ENCODE peak calls at places on chromosomes 11 and 22, in eight cellular contexts. E is COR-L47, U is progenitor cell of endocrine pancreas, R is Ammon's horn, N is ELF-1, Y is SHP77, O is GM12865, D is A172. Z is an unnamed sample.

GRCh38 chr11:58227956-58228615 is 632 bp downstream of the OR10Q1 start:
- DNase-seq in E (no peak), U (no peak), R (no peak), N (no peak), Y (no peak), O (no peak), D (no peak), Z (no peak)

GRCh38 chr11:10310301-10310841 is 5.5 kb downstream of the ADM start:
- DNase-seq in E (no peak), U (no peak), R (no peak), N (peak), Y (no peak), O (peak), D (no peak), Z (no peak)

GRCh38 chr11:82038151-82038550 is 695.5 kb downstream of the FAM181B start:
- DNase-seq in E (peak), U (no peak), R (no peak), N (no peak), Y (no peak), O (no peak), D (no peak), Z (no peak)

GRCh38 chr22:44311855-44312170 is 938 bp downstream of the SHISAL1 start:
- DNase-seq in E (no peak), U (no peak), R (no peak), N (no peak), Y (no peak), O (no peak), D (peak), Z (no peak)

GRCh38 chr11:124085583-124085982 is 29.7 kb upstream of the VWA5A start:
- DNase-seq in E (no peak), U (no peak), R (no peak), N (no peak), Y (no peak), O (no peak), D (peak), Z (no peak)

GRCh38 chr22:49427341-49427740 is 400.3 kb downstream of the BRD1 start:
- DNase-seq in E (no peak), U (no peak), R (no peak), N (no peak), Y (no peak), O (no peak), D (no peak), Z (no peak)

GRCh38 chr11:17548444-17548843 is 1.4 kb downstream of the OTOG start:
- DNase-seq in E (no peak), U (no peak), R (no peak), N (peak), Y (no peak), O (no peak), D (no peak), Z (peak)

GRCh38 chr11:36012979-36013378 is 69.1 kb downstream of the LDLRAD3 start:
- DNase-seq in E (no peak), U (no peak), R (no peak), N (no peak), Y (no peak), O (no peak), D (no peak), Z (no peak)

GRCh38 chr11:23990346-23990745 is 506.5 kb upstream of the LUZP2 start:
- DNase-seq in E (no peak), U (no peak), R (no peak), N (no peak), Y (no peak), O (no peak), D (no peak), Z (no peak)

GRCh38 chr11:100964400-100964799 is 165.2 kb downstream of the PGR start:
- DNase-seq in E (no peak), U (no peak), R (no peak), N (no peak), Y (no peak), O (no peak), D (no peak), Z (no peak)

GRCh38 chr11:130089669-130090063 is 20.0 kb downstream of the APLP2 start:
- DNase-seq in E (no peak), U (no peak), R (no peak), N (no peak), Y (no peak), O (no peak), D (no peak), Z (no peak)

GRCh38 chr22:40107756-40108437 is 69.8 kb upstream of the TNRC6B start:
- DNase-seq in E (no peak), U (no peak), R (no peak), N (peak), Y (no peak), O (no peak), D (peak), Z (peak)

GRCh38 chr11:47035108-47035507 is 98.5 kb downstream of the CSTPP1 start:
- DNase-seq in E (no peak), U (no peak), R (no peak), N (no peak), Y (no peak), O (no peak), D (no peak), Z (no peak)

GRCh38 chr22:21937041-21937820 is 15.4 kb downstream of the PPM1F start:
- DNase-seq in E (no peak), U (no peak), R (peak), N (no peak), Y (no peak), O (no peak), D (no peak), Z (no peak)

GRCh38 chr11:64382586-64382985 is 23.6 kb downstream of the RPS6KA4 start:
- DNase-seq in E (no peak), U (no peak), R (no peak), N (no peak), Y (no peak), O (no peak), D (peak), Z (no peak)

GRCh38 chr11:85665756-85666155 is 827 bp upstream of the CREBZF start:
- DNase-seq in E (no peak), U (no peak), R (no peak), N (no peak), Y (no peak), O (no peak), D (no peak), Z (no peak)

GRCh38 chr22:48302657-48303359 is 1524.9 kb downstream of the BRD1 start:
- DNase-seq in E (no peak), U (no peak), R (no peak), N (no peak), Y (no peak), O (no peak), D (no peak), Z (no peak)

GRCh38 chr11:96464695-96465307 is 75.0 kb downstream of the JRKL start:
- DNase-seq in E (peak), U (no peak), R (peak), N (peak), Y (peak), O (peak), D (peak), Z (no peak)

GRCh38 chr22:30823015-30823370 is 128.3 kb downstream of the OSBP2 start:
- DNase-seq in E (no peak), U (no peak), R (no peak), N (peak), Y (no peak), O (no peak), D (no peak), Z (peak)

GRCh38 chr11:101706541-101706940 is 122.7 kb upstream of the TRPC6 start:
- DNase-seq in E (no peak), U (no peak), R (no peak), N (no peak), Y (no peak), O (no peak), D (peak), Z (no peak)

GRCh38 chr11:10293423-10294288 is at the start of gene SBF2:
- DNase-seq in E (peak), U (peak), R (peak), N (peak), Y (no peak), O (peak), D (peak), Z (peak)

GRCh38 chr11:17333799-17334586 is 17.6 kb upstream of the NCR3LG1 start:
- DNase-seq in E (no peak), U (no peak), R (no peak), N (no peak), Y (no peak), O (no peak), D (no peak), Z (no peak)

GRCh38 chr11:95108159-95108611 is 18.5 kb downstream of the ENDOD1 start:
- DNase-seq in E (no peak), U (no peak), R (no peak), N (peak), Y (no peak), O (no peak), D (peak), Z (peak)

GRCh38 chr22:47154621-47155081 is 392.2 kb downstream of the TBC1D22A start:
- DNase-seq in E (no peak), U (no peak), R (peak), N (no peak), Y (no peak), O (no peak), D (peak), Z (no peak)

GRCh38 chr11:85725510-85726258 is 39.7 kb upstream of the CCDC89 start:
- DNase-seq in E (no peak), U (no peak), R (no peak), N (no peak), Y (no peak), O (no peak), D (peak), Z (no peak)

GRCh38 chr11:59708537-59708936 is 5.1 kb downstream of the OR10V1 start:
- DNase-seq in E (no peak), U (no peak), R (no peak), N (no peak), Y (no peak), O (no peak), D (peak), Z (no peak)

GRCh38 chr11:16418698-16419097 is 62.4 kb upstream of the SOX6 start:
- DNase-seq in E (no peak), U (no peak), R (peak), N (no peak), Y (no peak), O (peak), D (no peak), Z (no peak)

GRCh38 chr11:47033439-47033838 is 96.9 kb downstream of the CSTPP1 start:
- DNase-seq in E (no peak), U (no peak), R (no peak), N (peak), Y (no peak), O (no peak), D (no peak), Z (no peak)

GRCh38 chr11:114296190-114296978 is at the start of gene NNMT:
- DNase-seq in E (no peak), U (no peak), R (peak), N (peak), Y (peak), O (no peak), D (peak), Z (peak)

GRCh38 chr11:128551641-128552335 is 35.6 kb downstream of the ETS1 start:
- DNase-seq in E (no peak), U (no peak), R (no peak), N (no peak), Y (no peak), O (peak), D (no peak), Z (no peak)

GRCh38 chr11:77381749-77382693 is 80.5 kb upstream of the GDPD4 start:
- DNase-seq in E (no peak), U (no peak), R (peak), N (no peak), Y (no peak), O (no peak), D (peak), Z (no peak)

GRCh38 chr11:6401439-6401838 is 11.2 kb downstream of the SMPD1 start:
- DNase-seq in E (no peak), U (no peak), R (no peak), N (no peak), Y (no peak), O (no peak), D (no peak), Z (no peak)

GRCh38 chr11:44837650-44838049 is 110.9 kb downstream of the TSPAN18 start:
- DNase-seq in E (no peak), U (no peak), R (no peak), N (no peak), Y (no peak), O (no peak), D (no peak), Z (no peak)

GRCh38 chr11:130181295-130182272 is 22.0 kb downstream of the ST14 start:
- DNase-seq in E (peak), U (no peak), R (no peak), N (no peak), Y (peak), O (peak), D (peak), Z (peak)

GRCh38 chr22:48492371-48493320 is 1335.0 kb downstream of the BRD1 start:
- DNase-seq in E (peak), U (peak), R (peak), N (peak), Y (peak), O (peak), D (peak), Z (peak)

GRCh38 chr11:122556605-122557004 is 98.9 kb upstream of the UBASH3B start:
- DNase-seq in E (peak), U (peak), R (peak), N (peak), Y (no peak), O (no peak), D (no peak), Z (peak)

GRCh38 chr22:17243524-17243923 is 24.3 kb upstream of the ADA2 start:
- DNase-seq in E (no peak), U (no peak), R (no peak), N (no peak), Y (no peak), O (peak), D (peak), Z (no peak)

GRCh38 chr22:30221121-30221992 is 25.2 kb downstream of the LIF start:
- DNase-seq in E (no peak), U (no peak), R (no peak), N (no peak), Y (no peak), O (peak), D (no peak), Z (no peak)

Z was measured in islet precursor cell.